ENCODE peak calls at places on chromosomes 11 and 22, in nine cellular contexts. V is frontal cortex; Y is endodermal cell; A is A549; K is sigmoid colon; S is fibroblast of villous mesenchyme; B is NCI-H1930; H is activated T-cell treated with anti-CD3 and anti-CD28 coated beads, Interleukin-2, amount 50 U/mL, for 1 hour; J is kidney glomerular epithelial cell. P is an unnamed sample.

GRCh38 chr11:128521697-128522062 is 65.7 kb downstream of the ETS1 start:
- DNase-seq in V (no peak), Y (no peak), A (no peak), K (no peak), S (no peak), B (no peak), H (no peak), J (no peak), P (peak; percentile 62)

GRCh38 chr11:90476442-90477007 is 253.7 kb upstream of the CHORDC1 start:
- DNase-seq in V (no peak), Y (peak; percentile 77), A (peak; percentile 54), K (no peak), S (peak; percentile 11), B (no peak), H (no peak), J (peak; percentile 19), P (no peak)

GRCh38 chr22:37240941-37241320 is 3.1 kb downstream of the RAC2 start:
- DNase-seq in V (no peak), Y (no peak), A (no peak), K (no peak), S (no peak), B (no peak), H (peak; percentile 44), J (no peak), P (no peak)

GRCh38 chr11:108709741-108710140 is 44.9 kb downstream of the DDX10 start:
- DNase-seq in V (no peak), Y (no peak), A (no peak), K (no peak), S (no peak), B (no peak), H (no peak), J (no peak), P (no peak)

GRCh38 chr11:130847517-130847916 is 68.8 kb downstream of the SNX19 start:
- DNase-seq in V (no peak), Y (no peak), A (peak; percentile 75), K (no peak), S (peak; percentile 55), B (no peak), H (no peak), J (peak; percentile 28), P (no peak)

GRCh38 chr22:38732251-38732815 is 23.5 kb downstream of the SUN2 start:
- DNase-seq in V (no peak), Y (no peak), A (no peak), K (no peak), S (no peak), B (no peak), H (no peak), J (no peak), P (peak; percentile 56)

GRCh38 chr11:132784441-132784840 is 747.9 kb downstream of the OPCML start:
- DNase-seq in V (no peak), Y (no peak), A (no peak), K (no peak), S (no peak), B (no peak), H (no peak), J (no peak), P (no peak)

GRCh38 chr11:2328656-2329354 is 27.0 kb downstream of the TSPAN32 start:
- DNase-seq in V (no peak), Y (no peak), A (no peak), K (no peak), S (no peak), B (no peak), H (no peak), J (no peak), P (no peak)

GRCh38 chr11:128511712-128512111 is 75.6 kb downstream of the ETS1 start:
- DNase-seq in V (no peak), Y (no peak), A (no peak), K (no peak), S (no peak), B (no peak), H (no peak), J (no peak), P (no peak)

GRCh38 chr22:30286813-30287625 is 2.3 kb downstream of the CASTOR1 start:
- DNase-seq in V (no peak), Y (peak; percentile 97), A (peak; percentile 73), K (peak; percentile 81), S (no peak), B (peak; percentile 9), H (peak; percentile 89), J (peak; percentile 34), P (peak; percentile 96)

GRCh38 chr22:33038131-33038772 is 19.9 kb downstream of the SYN3 start:
- DNase-seq in V (no peak), Y (peak; percentile 52), A (no peak), K (no peak), S (no peak), B (no peak), H (no peak), J (no peak), P (no peak)

GRCh38 chr11:123231777-123232176 is 36.7 kb upstream of the CLMP start:
- DNase-seq in V (no peak), Y (no peak), A (no peak), K (no peak), S (no peak), B (no peak), H (no peak), J (no peak), P (no peak)

GRCh38 chr11:125299061-125299616 is 134.6 kb downstream of the PKNOX2 start:
- DNase-seq in V (no peak), Y (no peak), A (no peak), K (no peak), S (no peak), B (no peak), H (no peak), J (no peak), P (no peak)

GRCh38 chr11:13009476-13009920 is 382 bp downstream of the RASSF10 start:
- DNase-seq in V (no peak), Y (no peak), A (no peak), K (no peak), S (peak; percentile 6), B (no peak), H (no peak), J (no peak), P (no peak)

GRCh38 chr11:70860855-70861254 is 391.5 kb downstream of the SHANK2 start:
- DNase-seq in V (no peak), Y (peak; percentile 64), A (no peak), K (no peak), S (no peak), B (no peak), H (no peak), J (no peak), P (peak; percentile 78)

GRCh38 chr22:32804036-32804435 is 2.5 kb downstream of the TIMP3 start:
- DNase-seq in V (no peak), Y (no peak), A (no peak), K (no peak), S (peak; percentile 56), B (no peak), H (no peak), J (peak; percentile 58), P (no peak)

GRCh38 chr11:71998649-71999310 is at the start of gene IL18BP:
- DNase-seq in V (no peak), Y (no peak), A (no peak), K (peak; percentile 68), S (no peak), B (no peak), H (no peak), J (no peak), P (no peak)

GRCh38 chr11:117792241-117792640 is 4.8 kb downstream of the DSCAML1 start:
- DNase-seq in V (no peak), Y (no peak), A (no peak), K (no peak), S (no peak), B (no peak), H (no peak), J (no peak), P (no peak)

GRCh38 chr11:16030664-16031063 is 325.7 kb downstream of the SOX6 start:
- DNase-seq in V (no peak), Y (no peak), A (no peak), K (no peak), S (peak; percentile 11), B (no peak), H (no peak), J (no peak), P (no peak)

GRCh38 chr11:57081356-57081755 is 92.6 kb downstream of the OR5AK2 start:
- DNase-seq in V (no peak), Y (peak; percentile 57), A (no peak), K (no peak), S (no peak), B (no peak), H (no peak), J (no peak), P (no peak)

GRCh38 chr22:32534252-32535215 is 59.9 kb downstream of the FBXO7 start:
- DNase-seq in V (no peak), Y (no peak), A (no peak), K (peak; percentile 69), S (no peak), B (no peak), H (no peak), J (no peak), P (no peak)